ENCODE peak calls at places on chromosomes 2 and 18, in four cellular contexts. W is stimulated activated CD4-positive, alpha-beta T cell treated with anti-CD3 and anti-CD28 coated beads, Interleukin-2, amount 100 ng/mL, for 48 hours; T is HT-29; G is psoas muscle. D is an unnamed sample.

GRCh38 chr2:27148801-27149439 is at the start of gene TCF23:
- DNase-seq in W (no peak), T (no peak), G (no peak), D (no peak)

GRCh38 chr2:159902722-159903121 is 104.7 kb upstream of the CD302 start:
- DNase-seq in W (no peak), T (no peak), G (no peak), D (no peak)

GRCh38 chr2:168466834-168467565 is 10.9 kb downstream of the CERS6 start:
- DNase-seq in W (no peak), T (no peak), G (no peak), D (no peak)

GRCh38 chr2:43473767-43474166 is 122.1 kb downstream of the THADA start:
- DNase-seq in W (no peak), T (no peak), G (no peak), D (no peak)

GRCh38 chr18:56233595-56233994 is 404.8 kb downstream of the TXNL1 start:
- DNase-seq in W (no peak), T (no peak), G (peak), D (no peak)

GRCh38 chr2:120654383-120655134 is 81.1 kb upstream of the GLI2 start:
- DNase-seq in W (no peak), T (no peak), G (no peak), D (no peak)

GRCh38 chr2:216683846-216684245 is 11.5 kb downstream of the IGFBP5 start:
- DNase-seq in W (no peak), T (no peak), G (peak), D (no peak)

GRCh38 chr18:26617151-26617554 is 68.8 kb upstream of the KCTD1 start:
- DNase-seq in W (no peak), T (peak), G (no peak), D (no peak)

GRCh38 chr18:50806208-50806616 is 13.6 kb downstream of the MRO start:
- DNase-seq in W (no peak), T (no peak), G (no peak), D (peak)

GRCh38 chr2:219459460-219460311 is 25.0 kb downstream of the SPEG start:
- DNase-seq in W (peak), T (peak), G (peak), D (peak)

GRCh38 chr2:216210711-216211131 is 101.6 kb downstream of the XRCC5 start:
- DNase-seq in W (no peak), T (no peak), G (no peak), D (no peak)

GRCh38 chr2:98702127-98702802 is 28.7 kb downstream of the MGAT4A start:
- DNase-seq in W (no peak), T (peak), G (no peak), D (peak)

GRCh38 chr2:241339839-241340471 is 16.1 kb upstream of the FARP2 start:
- DNase-seq in W (no peak), T (no peak), G (no peak), D (no peak)

GRCh38 chr2:28470759-28471158 is 25.1 kb upstream of the PLB1 start:
- DNase-seq in W (no peak), T (peak), G (no peak), D (peak)

GRCh38 chr2:161312996-161313395 is 4.8 kb downstream of the PSMD14 start:
- DNase-seq in W (no peak), T (no peak), G (no peak), D (no peak)

GRCh38 chr18:22999647-23000046 is 66.5 kb downstream of the RBBP8 start:
- DNase-seq in W (no peak), T (no peak), G (no peak), D (no peak)

GRCh38 chr2:135745545-135745944 is 3.9 kb downstream of the UBXN4 start:
- DNase-seq in W (no peak), T (no peak), G (no peak), D (no peak)

GRCh38 chr2:234348081-234348480 is 148.8 kb downstream of the ARL4C start:
- DNase-seq in W (no peak), T (no peak), G (no peak), D (no peak)